ENCODE peak calls at places on chromosomes 1 and 21, in ten cellular contexts. G is left lung; P is psoas muscle; J is progenitor cell of endocrine pancreas; A is DMS153; I is activated T-cell treated with anti-CD3 and anti-CD28 coated beads, Interleukin-2, amount 50 U/mL, for 72 hours; V is activated CD4-positive, alpha-beta T cell treated with anti-CD3 and anti-CD28 coated beads, Interleukin-2, amount 10 ng/mL, durations not matched to agents 24 days and 14 days; Z is amniotic stem cell; B is GM23338; W is Caki2. U is an unnamed sample.

GRCh38 chr1:245411245-245411644 is 256.5 kb downstream of the KIF26B start:
- DNase-seq in W (no peak), P (no peak), A (no peak), Z (no peak), I (no peak), B (no peak), J (no peak), G (no peak), V (no peak), U (no peak)

GRCh38 chr1:12383786-12384185 is 154.0 kb downstream of the VPS13D start:
- DNase-seq in A (no peak), G (no peak), P (no peak), I (no peak), B (no peak), W (no peak), J (no peak), Z (no peak), V (no peak), U (no peak)

GRCh38 chr1:18557621-18558465 is 72.8 kb upstream of the PAX7 start:
- DNase-seq in I (peak; percentile 49), G (peak; percentile 35), Z (no peak), J (no peak), W (no peak), V (peak; percentile 57), B (peak; percentile 83), A (peak; percentile 85), P (no peak), U (no peak)

GRCh38 chr1:45806129-45806528 is 2.7 kb downstream of the MAST2 start:
- DNase-seq in B (no peak), Z (no peak), I (no peak), V (no peak), W (no peak), P (no peak), J (no peak), A (no peak), G (no peak), U (no peak)

GRCh38 chr1:77639056-77639455 is 43.4 kb downstream of the ZZZ3 start:
- DNase-seq in P (no peak), I (no peak), G (no peak), B (no peak), J (no peak), W (peak; percentile 2), A (no peak), V (no peak), Z (no peak), U (no peak)

GRCh38 chr1:168341576-168341975 is 60.9 kb downstream of the TBX19 start:
- DNase-seq in J (no peak), V (no peak), I (no peak), Z (peak; percentile 37), A (no peak), P (no peak), B (no peak), W (no peak), G (no peak), U (no peak)

GRCh38 chr21:45248893-45249381 is 38.8 kb downstream of the POFUT2 start:
- DNase-seq in V (peak; percentile 43), W (no peak), Z (no peak), P (no peak), G (no peak), J (no peak), A (no peak), B (peak; percentile 42), I (no peak), U (peak; percentile 89)

GRCh38 chr1:153792631-153793041 is 17.4 kb downstream of the SLC27A3 start:
- DNase-seq in Z (no peak), I (no peak), B (no peak), V (no peak), W (no peak), G (no peak), P (peak; percentile 12), A (no peak), J (no peak), U (no peak)

GRCh38 chr1:27862671-27863551 is 9.4 kb upstream of the THEMIS2 start:
- DNase-seq in G (peak; percentile 85), P (peak; percentile 66), Z (peak; percentile 90), W (peak; percentile 86), I (no peak), V (no peak), J (no peak), B (no peak), A (peak; percentile 21), U (no peak)

GRCh38 chr1:214637125-214637524 is 34.1 kb downstream of the CENPF start:
- DNase-seq in J (no peak), A (no peak), P (no peak), Z (no peak), V (no peak), B (no peak), G (no peak), W (no peak), I (no peak), U (no peak)

GRCh38 chr1:55876276-55877060 is 661.3 kb upstream of the USP24 start:
- DNase-seq in W (no peak), V (no peak), I (no peak), A (no peak), J (no peak), Z (no peak), P (peak; percentile 25), G (no peak), B (no peak), U (no peak)

GRCh38 chr21:44704636-44705001 is 6.8 kb downstream of the TSPEAR start:
- DNase-seq in A (no peak), B (peak; percentile 58), W (no peak), V (no peak), Z (no peak), P (no peak), G (no peak), J (no peak), I (no peak), U (peak; percentile 42)

U was measured in WERI-Rb-1.